ENCODE peak calls at places on chromosomes 4 and X, in seven cellular contexts. F, Y, X, B, J, U and P are unnamed samples.

GRCh38 chrX:68284281-68284904 is 148.9 kb downstream of the OPHN1 start:
- DNase-seq in F (no peak), Y (no peak), X (no peak), B (no peak), J (no peak), U (no peak), P (no peak)

GRCh38 chr4:84319124-84319523 is 180.0 kb downstream of the NKX6-1 start:
- DNase-seq in F (no peak), Y (no peak), X (no peak), B (peak; percentile 18), J (no peak), U (peak; percentile 22), P (peak; percentile 43)

GRCh38 chr4:77742054-77742453 is 77.1 kb downstream of the CNOT6L start:
- DNase-seq in F (no peak), Y (no peak), X (no peak), B (peak; percentile 25), J (no peak), U (no peak), P (peak; percentile 1)

GRCh38 chr4:111905511-111905910 is 239.7 kb upstream of the FAM241A start:
- DNase-seq in F (no peak), Y (no peak), X (no peak), B (no peak), J (no peak), U (no peak), P (no peak)

GRCh38 chr4:73408181-73408867 is 4.2 kb downstream of the ALB start:
- DNase-seq in F (no peak), Y (no peak), X (no peak), B (no peak), J (no peak), U (no peak), P (no peak)

GRCh38 chr4:7043521-7044414 is 596 bp downstream of the TADA2B start:
- DNase-seq in F (no peak), Y (peak; percentile 9), X (no peak), B (peak; percentile 45), J (peak; percentile 90), U (peak; percentile 65), P (peak; percentile 45)

GRCh38 chrX:17552251-17552650 is 177.3 kb downstream of the NHS start:
- DNase-seq in F (no peak), Y (no peak), X (no peak), B (peak; percentile 63), J (no peak), U (peak; percentile 13), P (peak; percentile 37)

GRCh38 chr4:132330994-132331393 is 818.1 kb upstream of the PCDH10 start:
- DNase-seq in F (no peak), Y (no peak), X (no peak), B (peak; percentile 6), J (no peak), U (no peak), P (no peak)

GRCh38 chr4:2763511-2763967 is 7.4 kb upstream of the TNIP2 start:
- DNase-seq in F (no peak), Y (no peak), X (no peak), B (no peak), J (no peak), U (no peak), P (no peak)

GRCh38 chr4:176792348-176793059 is at the start of gene VEGFC:
- DNase-seq in F (peak; percentile 58), Y (no peak), X (peak; percentile 63), B (peak; percentile 69), J (peak; percentile 75), U (peak; percentile 70), P (peak; percentile 85)

GRCh38 chrX:105820247-105820646 is 2.1 kb upstream of the NRK start:
- DNase-seq in F (no peak), Y (no peak), X (no peak), B (no peak), J (peak; percentile 22), U (no peak), P (no peak)

GRCh38 chr4:113822555-113823290 is 61.2 kb upstream of the CAMK2D start:
- DNase-seq in F (no peak), Y (no peak), X (no peak), B (no peak), J (no peak), U (no peak), P (peak; percentile 27)

GRCh38 chr4:15130441-15130840 is 128.2 kb downstream of the CPEB2 start:
- DNase-seq in F (no peak), Y (no peak), X (no peak), B (no peak), J (no peak), U (no peak), P (no peak)

GRCh38 chrX:46576458-46576857 is 2.9 kb downstream of the CHST7 start:
- DNase-seq in F (no peak), Y (no peak), X (no peak), B (no peak), J (no peak), U (peak; percentile 14), P (peak; percentile 37)

GRCh38 chr4:2929469-2929868 is 33.7 kb downstream of the NOP14 start:
- DNase-seq in F (no peak), Y (no peak), X (peak; percentile 49), B (no peak), J (peak; percentile 70), U (no peak), P (no peak)

GRCh38 chrX:124028177-124028576 is 66.7 kb downstream of the STAG2 start:
- DNase-seq in F (no peak), Y (no peak), X (no peak), B (peak; percentile 7), J (no peak), U (peak; percentile 1), P (peak; percentile 3)

GRCh38 chr4:30258949-30259348 is 461.2 kb upstream of the PCDH7 start:
- DNase-seq in F (no peak), Y (no peak), X (no peak), B (no peak), J (no peak), U (no peak), P (no peak)

GRCh38 chr4:177214935-177215334 is 94.7 kb upstream of the NEIL3 start:
- DNase-seq in F (no peak), Y (no peak), X (no peak), B (no peak), J (no peak), U (peak; percentile 19), P (peak; percentile 70)

GRCh38 chrX:133570549-133570948 is 155.3 kb upstream of the GPC4 start:
- DNase-seq in F (no peak), Y (no peak), X (no peak), B (no peak), J (no peak), U (peak; percentile 9), P (peak; percentile 36)